ENCODE peak calls at places on chromosomes 6 and 20, in nine cellular contexts. J is T1000; E is right cardiac atrium; K is CD4-positive, alpha-beta T cell; F is posterior cingulate gyrus; X is CD8-positive, alpha-beta memory T cell; Q is naive thymus-derived CD8-positive, alpha-beta T cell; G is fibroblast of the aortic adventitia; V is amygdala. Y is an unnamed sample.

GRCh38 chr6:44270526-44271405 is 516 bp downstream of the TMEM151B start:
- DNase-seq in J (no peak), G (no peak), F (no peak), Q (no peak), E (no peak), K (no peak), X (no peak), V (no peak), Y (no peak)

GRCh38 chr20:40803381-40803780 is 114.3 kb upstream of the MAFB start:
- DNase-seq in K (no peak), Q (no peak), G (no peak), V (no peak), E (no peak), J (no peak), X (no peak), F (no peak), Y (no peak)

GRCh38 chr6:137589067-137589848 is 95.1 kb upstream of the OLIG3 start:
- DNase-seq in Q (peak; percentile 6), K (peak; percentile 12), E (peak; percentile 37), X (peak; percentile 45), V (no peak), F (no peak), J (peak; percentile 3), G (peak; percentile 28), Y (no peak)

GRCh38 chr20:32333988-32334885 is 23.9 kb upstream of the ASXL1 start:
- DNase-seq in J (no peak), Q (no peak), V (no peak), G (peak; percentile 10), F (no peak), X (no peak), E (peak; percentile 89), K (peak; percentile 30), Y (no peak)

GRCh38 chr20:3723284-3723683 is 9.2 kb upstream of the HSPA12B start:
- DNase-seq in J (no peak), G (no peak), V (no peak), Q (no peak), X (no peak), K (no peak), E (no peak), F (no peak), Y (no peak)

GRCh38 chr6:29831776-29832175 is 4.2 kb downstream of the HLA-G start:
- DNase-seq in E (no peak), F (no peak), Q (no peak), G (no peak), K (no peak), V (no peak), X (no peak), J (no peak), Y (no peak)

GRCh38 chr20:558117-558516 is 14.5 kb upstream of the CSNK2A1 start:
- DNase-seq in X (no peak), V (no peak), E (no peak), F (no peak), K (no peak), Q (no peak), G (no peak), J (no peak), Y (no peak)

GRCh38 chr20:40008177-40008576 is 680.9 kb downstream of the MAFB start:
- DNase-seq in X (no peak), J (no peak), Q (no peak), V (no peak), G (peak; percentile 2), F (no peak), E (no peak), K (no peak), Y (no peak)

GRCh38 chr20:63267681-63268080 is 4.9 kb upstream of the ARFGAP1 start:
- DNase-seq in J (no peak), E (no peak), K (no peak), G (no peak), F (no peak), V (no peak), X (no peak), Q (no peak), Y (no peak)

GRCh38 chr6:156828280-156828703 is 51.1 kb downstream of the ARID1B start:
- DNase-seq in G (peak; percentile 77), E (no peak), J (peak; percentile 32), K (no peak), Q (no peak), X (no peak), F (no peak), V (no peak), Y (peak; percentile 69)

GRCh38 chr6:35057449-35058030 is 83.6 kb downstream of the TCP11 start:
- DNase-seq in K (no peak), Q (no peak), X (no peak), F (no peak), V (no peak), E (no peak), G (no peak), J (no peak), Y (no peak)

GRCh38 chr6:108914235-108915022 is 66.2 kb downstream of the ARMC2 start:
- DNase-seq in K (peak; percentile 12), X (peak; percentile 50), F (no peak), J (no peak), G (no peak), Q (peak; percentile 37), E (peak; percentile 48), V (no peak), Y (no peak)

GRCh38 chr6:47302043-47302442 is 7.7 kb downstream of the TNFRSF21 start:
- DNase-seq in V (no peak), E (no peak), Q (no peak), F (no peak), J (no peak), K (no peak), G (no peak), X (no peak), Y (no peak)

GRCh38 chr6:3162565-3163247 is 5.4 kb upstream of the TUBB2A start:
- DNase-seq in G (peak; percentile 70), V (no peak), E (peak; percentile 90), K (peak; percentile 39), J (peak; percentile 44), Q (peak; percentile 74), X (peak; percentile 63), F (no peak), Y (peak; percentile 43)

GRCh38 chr6:148335582-148335981 is 7.1 kb upstream of the SASH1 start:
- DNase-seq in V (no peak), X (no peak), Q (no peak), G (peak; percentile 69), F (no peak), J (no peak), K (no peak), E (no peak), Y (no peak)

GRCh38 chr6:106512048-106512957 is 117.0 kb downstream of the RTN4IP1 start:
- DNase-seq in Q (peak; percentile 79), J (peak; percentile 13), V (no peak), K (peak; percentile 74), F (no peak), X (peak; percentile 83), E (peak; percentile 87), G (peak; percentile 59), Y (no peak)

GRCh38 chr6:16316741-16317251 is 78.4 kb downstream of the GMPR start:
- DNase-seq in V (no peak), X (peak; percentile 57), J (peak; percentile 16), K (no peak), E (no peak), G (peak; percentile 85), F (no peak), Q (peak; percentile 43), Y (no peak)

GRCh38 chr20:48102821-48103635 is 317.7 kb upstream of the SULF2 start:
- DNase-seq in G (peak; percentile 8), V (no peak), X (no peak), F (no peak), E (no peak), Q (no peak), K (no peak), J (no peak), Y (no peak)

GRCh38 chr20:44023515-44024371 is 109.1 kb downstream of the TOX2 start:
- DNase-seq in V (no peak), E (no peak), F (no peak), X (no peak), K (no peak), G (no peak), Q (no peak), J (no peak), Y (no peak)

GRCh38 chr20:24768977-24769675 is 179.9 kb upstream of the CST7 start:
- DNase-seq in F (no peak), J (no peak), E (no peak), Q (no peak), K (no peak), X (no peak), G (no peak), V (no peak), Y (no peak)

GRCh38 chr20:4898845-4899244 is 102.5 kb downstream of the SLC23A2 start:
- DNase-seq in F (no peak), Q (no peak), K (no peak), G (no peak), E (no peak), V (no peak), X (no peak), J (no peak), Y (no peak)

GRCh38 chr6:6657085-6657819 is 68.7 kb downstream of the LY86 start:
- DNase-seq in Q (no peak), F (no peak), K (no peak), E (no peak), V (no peak), G (no peak), J (no peak), X (no peak), Y (no peak)

GRCh38 chr6:140774080-140774505 is 1358.6 kb upstream of the GJE1 start:
- DNase-seq in X (no peak), E (no peak), F (no peak), K (no peak), J (no peak), G (peak; percentile 88), Q (no peak), V (no peak), Y (no peak)

GRCh38 chr20:58633161-58634035 is 17.7 kb upstream of the STX16 start:
- DNase-seq in E (no peak), K (no peak), G (no peak), Q (no peak), F (no peak), V (no peak), X (no peak), J (no peak), Y (no peak)

GRCh38 chr20:49529470-49529869 is 38.5 kb downstream of the PTGIS start:
- DNase-seq in G (no peak), J (no peak), K (no peak), Q (no peak), F (no peak), E (no peak), V (no peak), X (no peak), Y (no peak)

GRCh38 chr20:41476013-41476441 is 109.4 kb upstream of the EMILIN3 start:
- DNase-seq in Q (no peak), J (no peak), G (peak; percentile 85), X (no peak), F (no peak), V (no peak), E (peak; percentile 61), K (no peak), Y (peak; percentile 80)

GRCh38 chr6:54892831-54893230 is 46.3 kb downstream of the FAM83B start:
- DNase-seq in J (peak; percentile 74), V (no peak), G (peak; percentile 68), K (no peak), E (no peak), X (no peak), Q (no peak), F (no peak), Y (peak; percentile 47)

GRCh38 chr6:29602564-29603361 is 17.8 kb downstream of the OR2H2 start:
- DNase-seq in G (no peak), V (no peak), J (no peak), E (no peak), K (no peak), F (no peak), X (no peak), Q (no peak), Y (no peak)

GRCh38 chr20:47389867-47390347 is 33.4 kb upstream of the ZMYND8 start:
- DNase-seq in F (no peak), J (peak; percentile 81), G (peak; percentile 70), X (no peak), Q (no peak), E (no peak), V (no peak), K (no peak), Y (no peak)

GRCh38 chr6:138012682-138013081 is 94.5 kb downstream of the PERP start:
- DNase-seq in J (no peak), G (no peak), Q (no peak), F (no peak), K (no peak), E (no peak), X (no peak), V (no peak), Y (no peak)

GRCh38 chr6:132569170-132569569 is 952 bp upstream of the TAAR6 start:
- DNase-seq in X (no peak), K (no peak), Q (no peak), F (peak; percentile 75), G (no peak), E (no peak), J (no peak), V (no peak), Y (no peak)